ENCODE peak calls at places on chromosome 12, in five cellular contexts. K, C, N, L and T are unnamed samples.
A peak's percentile ranks its signal among the peaks of the same experiment; 100 is the strongest.

GRCh38 chr12:3795096-3795799 is 42.3 kb upstream of the CRACR2A start:
- DNase-seq in K (no peak), C (no peak), N (no peak), L (no peak), T (no peak)

GRCh38 chr12:66387067-66387466 is 84.8 kb downstream of the HELB start:
- DNase-seq in K (no peak), C (no peak), N (no peak), L (no peak), T (no peak)

GRCh38 chr12:89707992-89708792 is 446 bp downstream of the ATP2B1 start:
- DNase-seq in K (peak; percentile 13), C (peak; percentile 14), N (peak; percentile 18), L (peak; percentile 39), T (peak; percentile 21)

GRCh38 chr12:108214486-108214885 is 85.4 kb downstream of the WSCD2 start:
- DNase-seq in K (peak; percentile 9), C (peak; percentile 62), N (no peak), L (no peak), T (peak; percentile 72)

GRCh38 chr12:101698782-101699347 is 1.4 kb downstream of the CHPT1 start:
- DNase-seq in K (peak; percentile 29), C (no peak), N (peak; percentile 31), L (peak; percentile 14), T (no peak)

GRCh38 chr12:116376354-116377193 is 99.1 kb upstream of the MED13L start:
- DNase-seq in K (peak; percentile 56), C (no peak), N (no peak), L (peak; percentile 83), T (no peak)

GRCh38 chr12:51840966-51841365 is 7.6 kb downstream of the FIGNL2 start:
- DNase-seq in K (no peak), C (no peak), N (no peak), L (no peak), T (no peak)

GRCh38 chr12:105922670-105923102 is 216.1 kb downstream of the NUAK1 start:
- DNase-seq in K (peak; percentile 86), C (no peak), N (peak; percentile 24), L (no peak), T (no peak)

GRCh38 chr12:109551108-109551507 is 22.2 kb downstream of the MMAB start:
- DNase-seq in K (no peak), C (no peak), N (no peak), L (no peak), T (no peak)

GRCh38 chr12:2890388-2891239 is at the start of gene TULP3:
- DNase-seq in K (peak; percentile 98), C (peak; percentile 98), N (peak; percentile 100), L (peak; percentile 99), T (peak; percentile 100)

GRCh38 chr12:18703916-18704315 is 33.9 kb downstream of the PLCZ1 start:
- DNase-seq in K (no peak), C (no peak), N (no peak), L (no peak), T (no peak)

GRCh38 chr12:13044002-13044858 is at the start of gene FAM234B:
- DNase-seq in K (peak; percentile 51), C (peak; percentile 73), N (peak; percentile 88), L (peak; percentile 87), T (peak; percentile 85)

GRCh38 chr12:75738486-75738885 is 227.1 kb upstream of the KRR1 start:
- DNase-seq in K (no peak), C (no peak), N (no peak), L (no peak), T (no peak)

GRCh38 chr12:6333566-6333965 is 8.3 kb downstream of the TNFRSF1A start:
- DNase-seq in K (peak; percentile 84), C (no peak), N (no peak), L (no peak), T (no peak)

GRCh38 chr12:107349008-107349747 is 255.8 kb upstream of the CRY1 start:
- DNase-seq in K (peak; percentile 93), C (no peak), N (no peak), L (no peak), T (no peak)

GRCh38 chr12:12786716-12787601 is 1.5 kb downstream of the APOLD1 start:
- DNase-seq in K (peak; percentile 82), C (peak; percentile 31), N (peak; percentile 70), L (peak; percentile 88), T (peak; percentile 61)

GRCh38 chr12:42325776-42326465 is at the start of the genes PPHLN1 and ZCRB1:
- DNase-seq in K (peak; percentile 75), C (peak; percentile 65), N (peak; percentile 85), L (peak; percentile 87), T (peak; percentile 57)

GRCh38 chr12:112969547-112970306 is 8.6 kb upstream of the OAS2 start:
- DNase-seq in K (no peak), C (no peak), N (no peak), L (no peak), T (no peak)

GRCh38 chr12:53625946-53626701 is at the start of gene ATF7:
- DNase-seq in K (peak; percentile 99), C (peak; percentile 100), N (peak; percentile 99), L (peak; percentile 98), T (peak; percentile 99)

GRCh38 chr12:103712191-103712590 is 125.1 kb downstream of the STAB2 start:
- DNase-seq in K (no peak), C (no peak), N (no peak), L (no peak), T (no peak)

GRCh38 chr12:116423053-116423452 is 136.1 kb upstream of the MAP1LC3B2 start:
- DNase-seq in K (peak; percentile 26), C (no peak), N (no peak), L (no peak), T (no peak)

GRCh38 chr12:26845984-26846383 is 13.0 kb upstream of the ITPR2 start:
- DNase-seq in K (peak; percentile 71), C (no peak), N (no peak), L (no peak), T (no peak)

GRCh38 chr12:124593176-124593575 is 25.8 kb upstream of the NCOR2 start:
- DNase-seq in K (no peak), C (no peak), N (no peak), L (no peak), T (no peak)

GRCh38 chr12:109863961-109864712 is 16.2 kb downstream of the GLTP start:
- DNase-seq in K (peak; percentile 28), C (no peak), N (no peak), L (no peak), T (no peak)

GRCh38 chr12:60172696-60173095 is 576.9 kb downstream of the SLC16A7 start:
- DNase-seq in K (no peak), C (no peak), N (no peak), L (no peak), T (peak; percentile 10)

GRCh38 chr12:76299536-76300296 is 48.5 kb downstream of the BBS10 start:
- DNase-seq in K (no peak), C (no peak), N (no peak), L (no peak), T (no peak)

GRCh38 chr12:64718649-64719048 is 40.6 kb downstream of the GNS start:
- DNase-seq in K (no peak), C (no peak), N (no peak), L (no peak), T (no peak)

GRCh38 chr12:93808169-93808899 is 131.2 kb downstream of the CRADD start:
- DNase-seq in K (no peak), C (no peak), N (no peak), L (no peak), T (no peak)

GRCh38 chr12:53005215-53005985 is 856 bp upstream of the EIF4B start:
- DNase-seq in K (no peak), C (no peak), N (peak; percentile 4), L (no peak), T (no peak)

GRCh38 chr12:43370299-43370698 is 181.7 kb downstream of the ADAMTS20 start:
- DNase-seq in K (peak; percentile 47), C (no peak), N (no peak), L (no peak), T (no peak)

DNA sequence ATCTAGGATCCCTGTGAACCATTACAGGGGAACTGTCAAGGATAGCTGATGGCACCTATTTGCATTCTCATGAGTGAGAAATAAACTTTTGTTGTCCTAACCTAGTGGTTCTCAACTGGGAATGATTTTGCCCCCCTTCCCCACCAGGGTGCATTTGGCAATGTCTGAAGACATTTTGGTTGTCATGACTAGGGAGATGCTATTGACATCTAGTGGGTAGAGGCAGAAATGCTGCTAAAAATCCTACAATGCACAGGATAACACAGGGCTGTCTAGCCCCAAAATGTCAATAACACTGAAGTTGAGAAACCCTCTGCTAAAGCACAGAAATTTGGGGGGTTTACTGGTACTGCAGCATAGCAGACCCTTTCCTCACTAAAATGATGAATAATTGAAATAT is 140.9 kb upstream of the SRRM4 start:
- DNase-seq in K (no peak), C (no peak), N (no peak), L (no peak), T (no peak)
- TF ChIP-seq CTCF in K (no peak), C (peak; percentile 51), N (peak; percentile 23), L (peak; percentile 55), T (peak; percentile 17)

DNA sequence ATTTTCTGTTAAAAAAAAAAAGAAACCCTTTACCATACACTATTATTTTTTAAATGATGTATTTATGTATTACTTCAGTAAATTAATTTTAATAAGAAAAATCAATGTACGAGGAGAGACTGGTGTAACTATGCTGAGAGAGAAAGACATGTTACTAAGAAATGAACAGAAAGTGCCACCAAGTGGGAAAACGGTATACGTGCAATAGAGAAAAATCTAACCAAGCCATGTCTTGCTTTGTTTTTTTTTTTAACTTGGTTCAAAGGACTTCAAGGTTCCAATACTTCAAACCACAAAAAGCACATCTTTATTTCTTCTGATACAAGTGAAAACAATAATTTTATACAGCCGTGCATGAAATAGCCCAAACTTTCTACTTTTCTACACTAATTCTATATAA is 22.9 kb downstream of the NDUFA12 start:
- DNase-seq in K (peak; percentile 56), C (no peak), N (no peak), L (no peak), T (no peak)
- TF ChIP-seq CTCF in K (peak; percentile 47), C (peak; percentile 49), N (peak; percentile 35), L (no peak), T (peak; percentile 41)

GRCh38 chr12:132365226-132365625 is 35.8 kb upstream of the GALNT9 start:
- DNase-seq in K (no peak), C (no peak), N (peak; percentile 62), L (no peak), T (no peak)

GRCh38 chr12:132366341-132366861 is 37.0 kb upstream of the GALNT9 start:
- DNase-seq in K (no peak), C (peak; percentile 42), N (peak; percentile 88), L (no peak), T (no peak)

GRCh38 chr12:132367852-132368251 is 38.5 kb upstream of the GALNT9 start:
- DNase-seq in K (no peak), C (no peak), N (no peak), L (no peak), T (no peak)

GRCh38 chr12:132364348-132364902 is 35.0 kb upstream of the GALNT9 start:
- DNase-seq in K (no peak), C (no peak), N (no peak), L (no peak), T (no peak)

DNA sequence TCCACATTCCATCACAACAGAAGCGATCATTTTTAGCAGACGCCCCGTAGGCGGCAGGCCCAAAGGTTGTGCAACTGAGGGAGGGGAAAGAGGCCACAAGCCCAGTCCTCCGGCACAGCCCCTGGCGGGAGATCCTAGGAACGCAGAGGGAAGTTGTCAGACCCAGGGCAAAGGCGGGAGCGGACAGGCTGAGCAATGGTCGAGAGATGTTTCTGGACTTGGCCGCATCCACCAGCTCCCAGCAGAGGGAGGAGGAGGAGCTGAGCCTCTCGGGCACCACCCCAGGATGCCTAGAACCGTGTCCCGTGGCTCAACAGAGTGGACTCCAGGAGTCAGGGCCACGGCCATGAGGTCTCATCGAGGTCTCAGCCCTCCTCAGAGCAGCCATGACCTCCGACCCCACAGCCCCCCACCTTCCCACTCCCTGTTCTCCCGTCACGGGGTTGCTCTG is 38.0 kb upstream of the GALNT9 start:
- DNase-seq in K (no peak), C (no peak), N (no peak), L (no peak), T (no peak)
- TF ChIP-seq CTCF in K (no peak), C (no peak), N (no peak), L (no peak), T (no peak)

GRCh38 chr12:46370792-46371717 is 1.5 kb downstream of the SLC38A2 start:
- DNase-seq in K (peak; percentile 90), C (peak; percentile 91), N (peak; percentile 91), L (peak; percentile 96), T (peak; percentile 88)
- TF ChIP-seq CTCF in K (no peak), C (no peak), N (peak; percentile 53), L (no peak), T (peak; percentile 11)